ENCODE peak calls at places on chromosomes 2 and 18, in six cellular contexts. Y is heart left ventricle, C is GM23248, A is upper lobe of right lung, E is ovary, R is tibial nerve. L is an unnamed sample.

GRCh38 chr2:73291093-73291460 is 2.3 kb downstream of the EGR4 start:
- DNase-seq in Y (peak; percentile 40), R (no peak), A (peak; percentile 73), E (peak; percentile 73), C (peak; percentile 71), L (peak; percentile 65)

GRCh38 chr2:85132834-85133637 is at the start of gene TCF7L1:
- DNase-seq in A (peak; percentile 92), E (peak; percentile 92), C (peak; percentile 88), Y (peak; percentile 87), R (peak; percentile 75), L (peak; percentile 88)

GRCh38 chr2:28348149-28348567 is 44.5 kb upstream of the FOSL2 start:
- DNase-seq in E (no peak), A (peak; percentile 62), C (no peak), Y (no peak), R (no peak), L (peak; percentile 39)

GRCh38 chr2:219522111-219523030 is 8.1 kb downstream of the ASIC4 start:
- DNase-seq in Y (no peak), A (no peak), E (peak; percentile 60), R (no peak), C (peak; percentile 94), L (no peak)

GRCh38 chr2:102006886-102007278 is 15.1 kb downstream of the IL1R2 start:
- DNase-seq in A (no peak), E (no peak), R (no peak), Y (no peak), C (no peak), L (no peak)

GRCh38 chr2:213232649-213233437 is 51.4 kb upstream of the SPAG16 start:
- DNase-seq in E (no peak), A (no peak), C (no peak), R (no peak), Y (no peak), L (no peak)

GRCh38 chr18:63111549-63112402 is 207.8 kb downstream of the BCL2 start:
- DNase-seq in A (no peak), E (no peak), Y (no peak), C (peak; percentile 8), R (peak; percentile 25), L (no peak)

GRCh38 chr2:165793161-165793778 is 777 bp downstream of the GALNT3 start:
- DNase-seq in A (no peak), Y (no peak), E (no peak), C (peak; percentile 27), R (no peak), L (peak; percentile 52)

GRCh38 chr2:37786854-37787253 is 115.4 kb upstream of the CDC42EP3 start:
- DNase-seq in C (no peak), E (no peak), R (no peak), A (no peak), Y (no peak), L (peak; percentile 52)

GRCh38 chr2:206083602-206084467 is 2.1 kb downstream of the INO80D start:
- DNase-seq in E (no peak), C (peak; percentile 40), A (no peak), R (no peak), Y (no peak), L (no peak)

GRCh38 chr2:119263656-119264055 is 40.0 kb downstream of the STEAP3 start:
- DNase-seq in R (no peak), A (peak; percentile 35), E (no peak), C (no peak), Y (no peak), L (no peak)

GRCh38 chr2:28128281-28128950 is 237.9 kb downstream of the BABAM2 start:
- DNase-seq in Y (no peak), R (no peak), C (peak; percentile 68), E (no peak), A (no peak), L (no peak)

GRCh38 chr2:71963295-71963694 is 184.4 kb downstream of the CYP26B1 start:
- DNase-seq in C (peak; percentile 21), E (no peak), A (no peak), Y (no peak), R (no peak), L (no peak)

GRCh38 chr2:215973954-215974699 is 39.2 kb downstream of the MREG start:
- DNase-seq in E (no peak), R (peak; percentile 40), A (no peak), Y (no peak), C (peak; percentile 76), L (no peak)

GRCh38 chr2:117555965-117556364 is 258.5 kb upstream of the DDX18 start:
- DNase-seq in C (no peak), E (no peak), Y (no peak), R (no peak), A (no peak), L (no peak)

GRCh38 chr2:130755234-130756040 is at the start of gene AMER3:
- DNase-seq in Y (no peak), A (no peak), C (no peak), E (no peak), R (no peak), L (no peak)

GRCh38 chr2:233373316-233373715 is 19.0 kb downstream of the DGKD start:
- DNase-seq in Y (no peak), A (no peak), R (no peak), C (no peak), E (no peak), L (no peak)

GRCh38 chr2:170770304-170771048 is at the start of gene ERICH2:
- DNase-seq in Y (peak; percentile 67), R (peak; percentile 28), E (peak; percentile 68), A (peak; percentile 93), C (peak; percentile 76), L (peak; percentile 87)

GRCh38 chr18:45864081-45864480 is 38.6 kb downstream of the SIGLEC15 start:
- DNase-seq in E (no peak), R (no peak), C (no peak), A (no peak), Y (no peak), L (no peak)

GRCh38 chr2:179311071-179311470 is 46.4 kb upstream of the SESTD1 start:
- DNase-seq in E (no peak), Y (no peak), R (no peak), C (no peak), A (no peak), L (no peak)

GRCh38 chr18:37385846-37386435 is 179.7 kb downstream of the CELF4 start:
- DNase-seq in A (no peak), C (peak; percentile 26), Y (no peak), E (no peak), R (no peak), L (no peak)

GRCh38 chr2:84959494-84960156 is 11.3 kb upstream of the KCMF1 start:
- DNase-seq in E (no peak), R (no peak), C (peak; percentile 45), A (no peak), Y (no peak), L (no peak)

DNA sequence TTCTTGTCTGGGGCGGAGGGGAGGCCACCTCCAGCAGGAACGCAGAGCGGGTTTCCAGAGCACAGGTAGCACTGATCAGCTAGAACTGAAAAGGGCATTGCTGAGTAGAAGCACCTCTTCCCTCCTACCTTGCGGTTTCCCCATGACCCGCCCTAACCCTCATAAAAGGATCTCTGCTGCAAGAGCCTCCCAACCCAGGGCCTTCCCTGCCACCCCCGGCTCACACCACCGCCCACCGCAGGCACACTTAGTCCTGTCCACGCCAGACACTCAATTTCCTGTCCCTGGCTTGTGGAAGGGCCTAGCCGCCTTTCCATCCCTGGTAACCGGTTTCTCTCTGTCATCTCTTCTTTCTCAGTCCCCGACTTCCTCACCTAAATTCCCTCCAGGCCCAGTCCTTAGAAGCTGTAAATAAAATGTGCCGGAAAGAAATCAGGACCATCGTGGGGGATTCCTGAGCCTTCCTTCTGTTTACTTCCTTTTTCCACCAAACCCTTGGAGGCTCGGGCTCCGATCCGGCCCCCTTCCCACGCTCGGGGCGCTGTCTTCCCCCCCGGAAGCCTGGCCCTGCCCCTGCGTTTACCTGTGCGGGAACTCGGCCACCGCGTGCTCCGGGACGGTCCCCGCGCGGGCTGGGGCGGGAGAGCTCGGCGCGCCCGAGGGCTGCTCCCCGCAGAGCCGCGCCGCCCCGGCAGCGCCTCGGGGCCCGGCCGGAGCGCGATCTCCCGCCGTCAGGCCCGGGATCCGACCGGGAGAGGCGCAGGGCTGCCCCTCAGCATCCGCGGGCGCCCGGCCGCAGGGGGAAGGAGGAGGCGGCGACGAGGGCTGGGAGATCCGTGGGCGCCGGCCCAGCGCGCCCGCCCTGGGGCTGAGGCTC is 699 bp downstream of the ADCY3 start:
- DNase-seq in Y (no peak), R (no peak), C (peak; percentile 65), A (no peak), E (peak; percentile 56), L (no peak)
- H3K4me1 ChIP-seq in Y (no peaks in the 10 kb centered on the region), R (no peaks in the 10 kb centered on the region), C (peaks cover 6% of the 10 kb centered on the region), A (peaks cover 6% of the 10 kb centered on the region), E (peaks cover 24% of the 10 kb centered on the region), L (peaks cover 14% of the 10 kb centered on the region)

GRCh38 chr18:355678-356077 is 87.8 kb upstream of the THOC1 start:
- DNase-seq in Y (no peak), R (no peak), A (no peak), C (no peak), E (no peak), L (no peak)
- H3K27me3 ChIP-seq in Y (no peaks in the 10 kb centered on the region), R (no peaks in the 10 kb centered on the region), A (no peaks in the 10 kb centered on the region), C (no peaks in the 10 kb centered on the region), E (no peaks in the 10 kb centered on the region), L (no peaks in the 10 kb centered on the region)

DNA sequence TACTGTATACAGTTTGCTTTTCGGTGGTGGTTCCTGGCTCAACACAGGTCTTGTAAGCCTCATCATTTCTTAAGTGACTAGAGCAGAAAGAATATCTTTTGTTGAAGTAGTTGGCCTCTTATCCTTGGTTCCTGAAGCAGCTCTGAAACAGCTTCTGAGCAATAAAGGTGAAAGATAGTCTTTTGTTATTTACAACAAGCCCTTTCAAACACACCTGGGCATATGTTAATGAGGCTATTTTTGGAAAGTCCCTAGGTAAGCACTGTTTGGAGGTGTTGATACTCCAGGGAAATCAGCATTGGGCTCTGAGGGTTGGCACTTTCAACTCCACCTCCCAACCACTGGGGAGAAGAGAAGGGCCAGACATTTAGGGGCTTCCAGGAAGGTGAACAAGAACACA is 211.0 kb downstream of the MCFD2 start:
- DNase-seq in E (no peak), A (no peak), C (no peak), Y (no peak), R (no peak), L (no peak)
- H3K4me1 ChIP-seq in E (peaks cover 13% of the 10 kb centered on the region), A (peaks cover 64% of the 10 kb centered on the region), C (peaks cover 76% of the 10 kb centered on the region), Y (no peaks in the 10 kb centered on the region), R (no peaks in the 10 kb centered on the region), L (peaks cover 66% of the 10 kb centered on the region)

GRCh38 chr2:127678531-127678930 is 3.2 kb upstream of the LIMS2 start:
- DNase-seq in A (no peak), E (no peak), C (no peak), R (no peak), Y (no peak), L (no peak)

GRCh38 chr2:127675335-127676261 is at the start of gene LIMS2:
- DNase-seq in Y (peak; percentile 79), R (no peak), C (peak; percentile 86), E (no peak), A (peak; percentile 80), L (peak; percentile 74)

GRCh38 chr2:127674241-127675209 is 805 bp downstream of the LIMS2 start:
- DNase-seq in Y (no peak), C (peak; percentile 68), R (no peak), E (no peak), A (no peak), L (no peak)

GRCh38 chr2:127678991-127679390 is 3.7 kb upstream of the LIMS2 start:
- DNase-seq in A (no peak), C (no peak), Y (no peak), R (no peak), E (no peak), L (no peak)

GRCh38 chr2:127676906-127677305 is 1.6 kb upstream of the LIMS2 start:
- DNase-seq in A (no peak), Y (no peak), R (no peak), E (no peak), C (no peak), L (no peak)
- H3K27me3 ChIP-seq in A (no peaks in the 10 kb centered on the region), Y (no peaks in the 10 kb centered on the region), R (no peaks in the 10 kb centered on the region), E (no peaks in the 10 kb centered on the region), C (peaks cover 14% of the 10 kb centered on the region), L (no peaks in the 10 kb centered on the region)

GRCh38 chr18:23701017-23701416 is 11.8 kb downstream of the LAMA3 start:
- DNase-seq in R (no peak), A (no peak), E (no peak), Y (no peak), C (no peak), L (no peak)
- H3K4me1 ChIP-seq in R (no peaks in the 10 kb centered on the region), A (no peaks in the 10 kb centered on the region), E (no peaks in the 10 kb centered on the region), Y (no peaks in the 10 kb centered on the region), C (peaks cover 3% of the 10 kb centered on the region), L (no peaks in the 10 kb centered on the region)

L was measured in lower lobe of right lung.